ENCODE peak calls at places on chromosomes 7 and 10, in nine cellular contexts. N, K, W, F, C, B, R, E and O are unnamed samples.
A peak's percentile ranks its signal among the peaks of the same experiment; 100 is the strongest.

GRCh38 chr7:3300221-3300650 is 816 bp upstream of the SDK1 start:
- DNase-seq in E (no peak), R (no peak), K (no peak), C (no peak), N (no peak), B (no peak), W (peak; percentile 18), F (no peak), O (no peak)

GRCh38 chr10:79231908-79232307 is 115.4 kb upstream of the PPIF start:
- DNase-seq in N (no peak), K (no peak), E (no peak), R (no peak), W (no peak), B (no peak), C (no peak), F (no peak), O (no peak)

GRCh38 chr10:116183733-116184447 is 89.1 kb downstream of the GFRA1 start:
- DNase-seq in N (no peak), R (no peak), C (no peak), E (no peak), F (no peak), B (no peak), K (no peak), W (no peak), O (no peak)

GRCh38 chr10:20202337-20202736 is 386.1 kb downstream of the PLXDC2 start:
- DNase-seq in W (no peak), K (no peak), R (no peak), C (no peak), N (no peak), F (no peak), B (no peak), E (no peak), O (no peak)

GRCh38 chr7:65976659-65977196 is 5.3 kb downstream of the GUSB start:
- DNase-seq in B (no peak), C (no peak), K (no peak), R (no peak), W (no peak), N (no peak), E (no peak), F (peak; percentile 57), O (no peak)

GRCh38 chr10:37895674-37896073 is 38.3 kb upstream of the ZNF248 start:
- DNase-seq in F (no peak), W (no peak), N (no peak), C (no peak), K (no peak), B (no peak), E (no peak), R (no peak), O (no peak)

GRCh38 chr7:15720849-15721471 is 34.5 kb upstream of the MEOX2 start:
- DNase-seq in C (no peak), N (no peak), F (no peak), W (peak; percentile 17), E (peak; percentile 52), R (peak; percentile 2), B (peak; percentile 78), K (peak; percentile 45), O (peak; percentile 56)

GRCh38 chr10:124522131-124522902 is 60.7 kb downstream of the LHPP start:
- DNase-seq in N (no peak), R (no peak), B (no peak), C (no peak), K (no peak), W (peak; percentile 7), F (peak; percentile 66), E (no peak), O (no peak)

GRCh38 chr7:80520199-80520598 is 8.3 kb upstream of the GNAT3 start:
- DNase-seq in C (no peak), E (no peak), R (no peak), K (peak; percentile 32), N (no peak), B (no peak), F (no peak), W (no peak), O (no peak)

GRCh38 chr10:24651923-24652322 is 71.8 kb downstream of the ARHGAP21 start:
- DNase-seq in W (no peak), C (no peak), F (no peak), B (no peak), N (no peak), R (no peak), E (no peak), K (no peak), O (no peak)

GRCh38 chr7:107579881-107580715 is at the start of gene BCAP29:
- DNase-seq in C (peak; percentile 18), E (peak; percentile 83), R (peak; percentile 64), K (peak; percentile 77), B (peak; percentile 59), N (no peak), F (peak; percentile 93), W (peak; percentile 83), O (peak; percentile 28)

GRCh38 chr7:35248576-35249536 is 5.0 kb downstream of the TBX20 start:
- DNase-seq in F (no peak), N (no peak), C (no peak), K (no peak), B (no peak), W (peak; percentile 17), R (no peak), E (no peak), O (no peak)
- H3K4me3 ChIP-seq in F (no peak overlapping the region), N (no peak overlapping the region), C (peak overlapping the region; percentile 22), K (no peak overlapping the region), B (peak overlapping the region; percentile 91), W (peak overlapping the region; percentile 89), R (no peak overlapping the region), E (peak overlapping the region; percentile 61), O (no peak overlapping the region)

DNA sequence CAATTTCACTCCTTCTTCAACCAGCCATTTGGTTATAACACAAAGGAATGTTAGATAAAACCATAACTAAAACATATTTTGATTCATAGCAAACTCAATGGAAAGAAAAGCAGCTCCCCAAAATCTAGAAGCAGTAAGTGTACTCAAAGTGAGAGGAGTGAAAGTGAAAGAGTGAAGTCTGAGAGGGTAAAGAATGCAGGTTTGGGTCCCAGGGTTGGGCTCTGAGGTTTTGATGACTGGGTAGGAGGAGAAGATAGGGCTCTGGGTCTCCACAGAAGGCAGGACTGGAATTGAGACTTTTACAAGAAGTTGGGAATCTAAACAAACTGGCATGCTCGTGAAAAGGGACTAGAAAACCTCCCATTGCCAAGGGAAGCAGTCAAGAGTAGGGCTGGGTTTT is 85.4 kb upstream of the RSU1 start:
- DNase-seq in F (no peak), N (no peak), C (no peak), E (no peak), B (no peak), K (no peak), W (no peak), R (no peak), O (no peak)
- H3K4me3 ChIP-seq in F (no peak overlapping the region), N (no peak overlapping the region), C (no peak overlapping the region), E (no peak overlapping the region), B (no peak overlapping the region), K (no peak overlapping the region), W (no peak overlapping the region), R (no peak overlapping the region), O (no peak overlapping the region)

GRCh38 chr7:47785923-47786556 is 162.2 kb downstream of the PKD1L1 start:
- DNase-seq in N (no peak), B (no peak), K (no peak), E (no peak), F (no peak), R (no peak), C (no peak), W (no peak), O (no peak)
- H3K4me3 ChIP-seq in N (no peak overlapping the region), B (no peak overlapping the region), K (no peak overlapping the region), E (no peak overlapping the region), F (no peak overlapping the region), R (no peak overlapping the region), C (no peak overlapping the region), W (no peak overlapping the region), O (no peak overlapping the region)

GRCh38 chr7:41698726-41699125 is 4.2 kb downstream of the INHBA start:
- DNase-seq in W (no peak), F (no peak), C (no peak), R (no peak), N (no peak), E (no peak), K (no peak), B (peak; percentile 52), O (no peak)
- H3K4me3 ChIP-seq in W (peak overlapping the region; percentile 70), F (no peak overlapping the region), C (no peak overlapping the region), R (no peak overlapping the region), N (peak overlapping the region; percentile 72), E (peak overlapping the region; percentile 49), K (no peak overlapping the region), B (peak overlapping the region; percentile 62), O (no peak overlapping the region)

DNA sequence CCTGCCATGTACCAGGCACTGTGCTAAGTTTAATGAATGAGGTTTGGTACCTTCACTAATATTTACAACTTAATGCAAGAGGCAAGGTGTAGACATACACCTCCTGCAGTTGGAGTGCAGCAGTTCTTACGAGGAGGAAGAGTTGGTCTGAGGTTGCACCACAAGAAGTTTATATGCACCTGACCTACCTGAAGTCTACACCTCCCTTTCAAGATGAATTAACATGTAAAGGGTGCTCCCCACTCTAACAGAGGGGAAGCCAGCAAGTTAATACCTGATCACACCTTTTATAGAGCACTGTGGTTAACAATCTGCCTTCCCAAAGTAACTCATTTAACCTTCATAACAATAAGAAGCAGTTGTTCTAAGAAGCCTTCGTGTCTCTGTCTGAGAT is 120.0 kb downstream of the LYZL1 start:
- DNase-seq in W (no peak), C (no peak), R (no peak), K (no peak), N (no peak), E (no peak), F (no peak), B (no peak), O (no peak)
- H3K4me3 ChIP-seq in W (peak overlapping the region; percentile 72), C (no peak overlapping the region), R (peak overlapping the region; percentile 62), K (peak overlapping the region; percentile 58), N (peak overlapping the region; percentile 89), E (peak overlapping the region; percentile 78), F (peak overlapping the region; percentile 51), B (peak overlapping the region; percentile 85), O (peak overlapping the region; percentile 64)

GRCh38 chr7:128838981-128839731 is 8.9 kb downstream of the FLNC start:
- DNase-seq in K (no peak), E (no peak), N (no peak), F (no peak), W (peak; percentile 3), B (no peak), R (no peak), C (no peak), O (no peak)

GRCh38 chr7:128841171-128841690 is 11.0 kb downstream of the FLNC start:
- DNase-seq in B (no peak), R (no peak), K (no peak), F (no peak), W (peak; percentile 8), N (no peak), E (no peak), C (no peak), O (no peak)

GRCh38 chr7:128840326-128841170 is 10.3 kb downstream of the FLNC start:
- DNase-seq in B (no peak), K (no peak), F (no peak), N (no peak), C (no peak), R (no peak), E (no peak), W (peak; percentile 15), O (no peak)

GRCh38 chr7:128838109-128838779 is 8.0 kb downstream of the FLNC start:
- DNase-seq in B (no peak), R (no peak), K (no peak), F (no peak), C (no peak), N (no peak), W (peak; percentile 8), E (peak; percentile 4), O (no peak)

GRCh38 chr7:128839751-128840177 is 9.6 kb downstream of the FLNC start:
- DNase-seq in R (no peak), K (no peak), N (no peak), F (no peak), W (peak; percentile 10), B (no peak), E (no peak), C (no peak), O (no peak)
- H3K4me3 ChIP-seq in R (no peak overlapping the region), K (no peak overlapping the region), N (no peak overlapping the region), F (no peak overlapping the region), W (no peak overlapping the region), B (no peak overlapping the region), E (no peak overlapping the region), C (no peak overlapping the region), O (no peak overlapping the region)